ENCODE peak calls at places on chromosomes 4 and X, in seven cellular contexts. U is posterior cingulate gyrus; T is body of pancreas; Y is HTR-8/SVneo; H is activated CD8-positive, alpha-beta T cell treated with anti-CD3 and anti-CD28 coated beads for 36 hours; D is GM10248; C is neural crest cell. G is an unnamed sample.

GRCh38 chr4:11485926-11486325 is 57.2 kb upstream of the HS3ST1 start:
- DNase-seq in Y (no peak), T (no peak), C (no peak), H (no peak), U (no peak), D (no peak), G (no peak)

GRCh38 chrX:30831082-30831481 is 58.0 kb downstream of the TAB3 start:
- DNase-seq in D (no peak), C (no peak), H (peak), T (no peak), U (no peak), Y (no peak), G (no peak)

GRCh38 chrX:12770440-12770839 is 20.8 kb upstream of the PRPS2 start:
- DNase-seq in H (no peak), D (peak), Y (no peak), C (no peak), U (no peak), T (no peak), G (no peak)

GRCh38 chrX:109384569-109385174 is 97.2 kb downstream of the GUCY2F start:
- DNase-seq in U (no peak), C (peak), T (no peak), D (no peak), Y (no peak), H (no peak), G (no peak)

GRCh38 chr4:182881928-182882327 is 35.3 kb downstream of the DCTD start:
- DNase-seq in Y (no peak), D (no peak), H (no peak), U (no peak), T (peak), C (no peak), G (peak)

GRCh38 chrX:41889317-41890025 is 33.9 kb downstream of the CASK start:
- DNase-seq in Y (peak), U (no peak), C (no peak), H (no peak), T (no peak), D (no peak), G (no peak)

GRCh38 chr4:38795087-38795486 is 9.5 kb downstream of the TLR1 start:
- DNase-seq in C (no peak), U (no peak), Y (no peak), D (no peak), H (no peak), T (no peak), G (no peak)

GRCh38 chrX:145817666-145818521 is at the start of gene SLITRK2:
- DNase-seq in C (peak), Y (no peak), T (peak), D (no peak), U (peak), H (no peak), G (no peak)

GRCh38 chrX:106612403-106612789 is 618 bp downstream of the RADX start:
- DNase-seq in D (no peak), C (no peak), U (no peak), Y (no peak), H (no peak), T (no peak), G (no peak)

GRCh38 chr4:1177274-1178141 is 5.1 kb upstream of the SPON2 start:
- DNase-seq in D (peak), C (no peak), U (peak), T (peak), Y (no peak), H (peak), G (no peak)

GRCh38 chr4:54197926-54198325 is 31.2 kb upstream of the PDGFRA start:
- DNase-seq in D (no peak), H (no peak), U (no peak), T (no peak), Y (no peak), C (no peak), G (no peak)

GRCh38 chrX:43474321-43474720 is 181.8 kb upstream of the MAOA start:
- DNase-seq in Y (no peak), U (no peak), H (no peak), D (no peak), C (no peak), T (no peak), G (no peak)

GRCh38 chrX:13219990-13220764 is 99.7 kb downstream of the ATXN3L start:
- DNase-seq in H (no peak), D (no peak), C (no peak), Y (no peak), U (no peak), T (no peak), G (no peak)

GRCh38 chrX:129836827-129837226 is 6.9 kb downstream of the ZDHHC9 start:
- DNase-seq in U (no peak), H (no peak), Y (no peak), D (no peak), T (no peak), C (no peak), G (no peak)

GRCh38 chrX:31499120-31499519 is 427.3 kb upstream of the FTHL17 start:
- DNase-seq in U (no peak), Y (peak), H (no peak), T (no peak), C (no peak), D (no peak), G (no peak)

GRCh38 chr4:94582517-94582916 is 130.8 kb downstream of the PDLIM5 start:
- DNase-seq in D (no peak), C (no peak), Y (no peak), T (no peak), H (no peak), U (no peak), G (no peak)

GRCh38 chrX:46587158-46587557 is 13.6 kb downstream of the CHST7 start:
- DNase-seq in T (no peak), U (no peak), C (no peak), Y (no peak), D (peak), H (peak), G (no peak)

GRCh38 chr4:12555011-12555410 is 929.1 kb downstream of the RAB28 start:
- DNase-seq in D (no peak), T (no peak), C (no peak), U (no peak), Y (no peak), H (no peak), G (no peak)

GRCh38 chr4:79476196-79476595 is 68.2 kb upstream of the GK2 start:
- DNase-seq in U (no peak), T (no peak), Y (no peak), H (no peak), D (no peak), C (no peak), G (no peak)

GRCh38 chrX:103398321-103398937 is 22.1 kb downstream of the BEX3 start:
- DNase-seq in C (no peak), H (peak), U (no peak), Y (no peak), T (no peak), D (no peak), G (no peak)

G was measured in tibial nerve.